ENCODE peak calls at places on chromosomes 16 and 17, in seven cellular contexts. J is C1 segment of cervical spinal cord, I is mucosa of gallbladder, B is cardiac septum, N is AML-193, H is right lobe of liver, F is brain microvascular endothelial cell. V is an unnamed sample.
A peak's percentile ranks its signal among the peaks of the same experiment; 100 is the strongest.

GRCh38 chr16:67910162-67910561 is 17.1 kb downstream of the PSKH1 start:
- DNase-seq in J (peak; percentile 61), N (no peak), I (no peak), B (no peak), H (no peak), F (no peak), V (no peak)

GRCh38 chr16:84718-85452 is 6.9 kb downstream of the MPG start:
- DNase-seq in F (peak; percentile 85), B (peak; percentile 86), J (no peak), N (peak; percentile 70), H (no peak), I (peak; percentile 41), V (no peak)

GRCh38 chr17:27939489-27940465 is 46.6 kb upstream of the LYRM9 start:
- DNase-seq in I (no peak), F (no peak), B (no peak), J (no peak), N (no peak), H (no peak), V (no peak)

GRCh38 chr17:784143-784542 is 2.0 kb downstream of the MRM3 start:
- DNase-seq in H (no peak), F (no peak), B (no peak), J (no peak), I (no peak), N (no peak), V (no peak)

GRCh38 chr17:32445075-32445427 is 741 bp downstream of the PSMD11 start:
- DNase-seq in N (peak; percentile 33), J (no peak), F (peak; percentile 63), I (peak; percentile 14), H (peak; percentile 50), B (no peak), V (no peak)

GRCh38 chr17:64024215-64024654 is 3.8 kb upstream of the ICAM2 start:
- DNase-seq in B (no peak), F (no peak), J (no peak), H (peak; percentile 15), N (no peak), I (no peak), V (peak; percentile 21)

GRCh38 chr17:44022246-44022645 is 7.5 kb upstream of the TMEM101 start:
- DNase-seq in J (no peak), N (no peak), B (no peak), H (no peak), I (no peak), F (no peak), V (no peak)

GRCh38 chr17:74746922-74747321 is 1.5 kb upstream of the NHERF1 start:
- DNase-seq in N (peak; percentile 62), F (no peak), J (no peak), B (no peak), I (no peak), H (no peak), V (no peak)

GRCh38 chr17:66276328-66276937 is 26.0 kb upstream of the PRKCA start:
- DNase-seq in B (no peak), F (peak; percentile 32), H (no peak), N (no peak), I (no peak), J (no peak), V (no peak)

GRCh38 chr16:85551319-85551978 is 61.7 kb upstream of the GSE1 start:
- DNase-seq in H (no peak), B (no peak), N (no peak), I (no peak), J (no peak), F (no peak), V (no peak)

GRCh38 chr17:57595426-57595825 is 149.7 kb downstream of the CCDC182 start:
- DNase-seq in J (no peak), B (no peak), H (no peak), I (no peak), N (no peak), F (no peak), V (no peak)

GRCh38 chr17:33438136-33438535 is 145.0 kb upstream of the ASIC2 start:
- DNase-seq in H (no peak), N (no peak), J (no peak), I (no peak), B (no peak), F (no peak), V (no peak)

GRCh38 chr16:88853336-88853941 is 3.3 kb downstream of the GALNS start:
- DNase-seq in N (peak; percentile 69), B (no peak), J (no peak), I (no peak), F (no peak), H (no peak), V (no peak)